ENCODE peak calls at places on chromosomes 1 and 21, in seven cellular contexts. D is BJ, V is AG10803, Q is coronary artery, M is neural progenitor cell, B is psoas muscle, W is suprapubic skin. K is an unnamed sample.

GRCh38 chr1:156502749-156503671 is 2.4 kb upstream of the MEF2D start:
- DNase-seq in D (peak), V (peak), Q (peak), M (no peak), B (peak), W (no peak), K (no peak)

GRCh38 chr1:203888807-203889251 is 27.4 kb downstream of the SNRPE start:
- DNase-seq in D (no peak), V (peak), Q (no peak), M (no peak), B (no peak), W (no peak), K (no peak)

GRCh38 chr1:171257207-171258052 is 9.1 kb downstream of the FMO1 start:
- DNase-seq in D (no peak), V (peak), Q (no peak), M (no peak), B (no peak), W (peak), K (no peak)

GRCh38 chr1:201734776-201735175 is 94.2 kb upstream of the IPO9 start:
- DNase-seq in D (no peak), V (no peak), Q (no peak), M (no peak), B (no peak), W (no peak), K (no peak)

GRCh38 chr1:208524376-208524775 is 280.2 kb upstream of the PLXNA2 start:
- DNase-seq in D (no peak), V (peak), Q (no peak), M (no peak), B (no peak), W (no peak), K (no peak)

GRCh38 chr1:192066202-192066601 is 92.1 kb upstream of the RGS18 start:
- DNase-seq in D (no peak), V (no peak), Q (no peak), M (no peak), B (no peak), W (no peak), K (no peak)

GRCh38 chr1:100462291-100463040 is 75.5 kb upstream of the GPR88 start:
- DNase-seq in D (no peak), V (no peak), Q (no peak), M (no peak), B (no peak), W (no peak), K (no peak)

GRCh38 chr1:29703596-29703995 is 467.3 kb downstream of the PTPRU start:
- DNase-seq in D (no peak), V (peak), Q (no peak), M (peak), B (peak), W (no peak), K (peak)

GRCh38 chr1:94418664-94419655 is 771 bp downstream of the ABCD3 start:
- DNase-seq in D (no peak), V (peak), Q (peak), M (peak), B (peak), W (no peak), K (no peak)

DNA sequence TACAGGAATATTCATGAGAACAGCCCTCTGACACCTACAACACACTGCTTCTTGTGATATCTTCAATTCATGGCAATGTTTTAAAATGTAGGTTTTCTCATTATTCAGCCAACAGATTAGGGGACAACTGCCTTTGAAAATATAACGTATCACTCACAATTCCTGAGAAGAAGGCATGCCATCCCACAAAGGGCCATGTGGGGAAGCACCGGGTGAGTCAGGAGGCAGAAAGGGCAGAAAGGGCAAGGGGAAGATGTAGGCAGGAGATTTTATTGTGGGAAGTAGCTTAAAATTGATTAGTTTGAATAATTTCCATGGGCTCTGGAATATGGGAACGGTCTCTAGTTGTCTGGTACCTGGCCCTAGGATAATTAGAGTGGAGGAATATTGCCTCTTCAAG is 165.7 kb downstream of the HHIPL2 start:
- DNase-seq in D (no peak), V (no peak), Q (no peak), M (no peak), B (no peak), W (no peak), K (no peak)
- TF ChIP-seq CTCF in D (no peak), V (no peak), Q (no peak), M (no peak), B (no peak), W (no peak), K (no peak)

GRCh38 chr1:184152944-184153343 is 101.4 kb downstream of the TSEN15 start:
- DNase-seq in D (no peak), V (no peak), Q (no peak), M (no peak), B (no peak), W (no peak), K (no peak)
- H3K4me3 ChIP-seq in D (peak), V (peak), Q (peak), M (no peak), B (peak), W (peak), K (no peak)

GRCh38 chr21:42125571-42126544 is 54.7 kb downstream of the UMODL1 start:
- DNase-seq in D (no peak), V (peak), Q (no peak), M (peak), B (no peak), W (no peak), K (no peak)
- TF ChIP-seq CTCF in D (peak), V (peak), Q (no peak), M (peak), B (no peak), W (no peak), K (no peak)

GRCh38 chr21:28212056-28212455 is 780.6 kb downstream of the LTN1 start:
- DNase-seq in D (no peak), V (no peak), Q (no peak), M (no peak), B (no peak), W (no peak), K (no peak)
- H3K4me3 ChIP-seq in D (no peak), V (no peak), Q (no peak), M (no peak), B (no peak), W (no peak), K (no peak)

GRCh38 chr1:223256034-223256433 is 107.9 kb downstream of the SUSD4 start:
- DNase-seq in D (no peak), V (no peak), Q (no peak), M (no peak), B (no peak), W (no peak), K (no peak)
- TF ChIP-seq CTCF in D (no peak), V (no peak), Q (no peak), M (no peak), B (no peak), W (no peak), K (no peak)

DNA sequence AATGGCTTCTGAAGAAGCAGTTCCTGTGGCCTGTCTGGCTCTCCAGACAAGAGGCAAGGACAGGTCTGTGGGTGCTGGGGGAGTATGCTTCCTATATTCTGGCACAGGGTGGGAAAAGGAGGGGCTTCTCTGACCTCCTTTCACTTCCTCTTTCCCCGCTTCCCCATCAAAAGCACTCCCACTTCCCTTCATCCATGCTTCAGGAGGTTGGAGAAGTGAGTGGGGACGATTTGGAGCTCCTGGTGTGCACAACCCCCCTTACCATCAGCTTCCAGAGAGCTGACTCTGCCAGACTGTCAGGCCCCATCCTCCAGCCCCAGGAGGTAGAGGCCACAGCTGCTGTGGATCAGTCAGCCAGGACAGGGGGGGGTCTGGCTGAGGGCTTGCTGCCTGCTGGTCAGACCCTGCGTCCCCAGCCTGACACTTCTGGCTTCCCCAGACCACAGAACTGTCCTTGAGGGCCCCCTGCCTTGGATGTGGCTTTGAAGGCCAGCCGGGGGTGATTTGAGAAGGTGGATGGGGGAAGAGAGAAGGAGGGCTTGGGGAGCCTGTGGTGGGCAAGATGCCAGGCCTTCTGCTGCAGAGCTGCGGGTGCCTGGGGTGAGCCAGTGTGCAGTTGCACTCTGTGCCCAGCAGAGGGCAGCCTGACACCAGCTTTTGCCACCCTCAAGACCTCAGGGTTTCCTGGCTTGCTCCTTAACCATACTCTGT is 21.5 kb upstream of the TMEM222 start:
- DNase-seq in D (peak), V (peak), Q (peak), M (peak), B (peak), W (peak), K (peak)
- H3K4me3 ChIP-seq in D (no peak), V (no peak), Q (no peak), M (no peak), B (no peak), W (no peak), K (no peak)

GRCh38 chr1:244325056-244325764 is 126.5 kb downstream of the ADSS2 start:
- DNase-seq in D (no peak), V (no peak), Q (peak), M (no peak), B (no peak), W (no peak), K (peak)

GRCh38 chr1:244329591-244330317 is 122.0 kb downstream of the ADSS2 start:
- DNase-seq in D (no peak), V (peak), Q (no peak), M (no peak), B (no peak), W (no peak), K (no peak)

GRCh38 chr1:244330318-244330625 is 121.4 kb downstream of the ADSS2 start:
- DNase-seq in D (no peak), V (no peak), Q (peak), M (no peak), B (no peak), W (no peak), K (no peak)

GRCh38 chr1:244326757-244327156 is 125.0 kb downstream of the ADSS2 start:
- DNase-seq in D (no peak), V (no peak), Q (peak), M (no peak), B (no peak), W (no peak), K (no peak)

DNA sequence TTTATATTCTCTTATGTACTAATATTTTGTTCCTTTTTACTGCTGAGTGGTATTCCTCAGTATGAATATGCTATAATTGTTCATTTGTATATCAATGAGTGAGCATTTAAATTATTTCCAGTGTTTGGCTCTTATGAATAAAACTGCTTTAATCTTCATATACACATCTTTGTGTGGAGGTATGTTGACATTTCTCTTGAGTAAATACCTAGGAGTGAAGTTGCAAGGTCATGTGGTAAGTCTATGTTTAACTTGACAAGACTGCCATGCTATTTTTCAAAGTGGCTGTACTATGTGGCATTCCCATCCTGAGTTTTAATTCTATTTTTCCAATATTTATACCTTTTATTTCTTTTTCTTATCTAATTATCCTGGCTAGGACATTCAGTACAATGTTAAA is 124.2 kb downstream of the ADSS2 start:
- DNase-seq in D (no peak), V (no peak), Q (no peak), M (no peak), B (no peak), W (no peak), K (no peak)
- TF ChIP-seq CTCF in D (no peak), V (no peak), Q (no peak), M (no peak), B (no peak), W (no peak), K (no peak)

K was measured in GM12865.